ENCODE peak calls at places on chromosomes 5 and 9, in seven cellular contexts. One of them, this sample, is unnamed.

GRCh38 chr5:114935490-114935889 is 234.2 kb downstream of the TRIM36 start:
- DNase-seq in activated CD8-positive, alpha-beta memory T cell treated with anti-CD3 and anti-CD28 coated beads for 1 hour: no peak
- DNase-seq in cardiac septum: no peak
- DNase-seq in stimulated activated CD4-positive, alpha-beta T cell treated with anti-CD3 and anti-CD28 coated beads, TNF-alpha, amount 100 ng/mL, for 1 hour: no peak
- DNase-seq in suprapubic skin: no peak
- DNase-seq in HuH-7.5: no peak
- DNase-seq in sigmoid colon: no peak
- DNase-seq in this sample: no peak

GRCh38 chr5:110590187-110590586 is 136.3 kb downstream of the TMEM232 start:
- DNase-seq in HuH-7.5: no peak
- DNase-seq in suprapubic skin: no peak
- DNase-seq in stimulated activated CD4-positive, alpha-beta T cell treated with anti-CD3 and anti-CD28 coated beads, TNF-alpha, amount 100 ng/mL, for 1 hour: no peak
- DNase-seq in activated CD8-positive, alpha-beta memory T cell treated with anti-CD3 and anti-CD28 coated beads for 1 hour: no peak
- DNase-seq in cardiac septum: no peak
- DNase-seq in sigmoid colon: no peak
- DNase-seq in this sample: peak

GRCh38 chr5:167653645-167654106 is 637.8 kb upstream of the WWC1 start:
- DNase-seq in cardiac septum: no peak
- DNase-seq in activated CD8-positive, alpha-beta memory T cell treated with anti-CD3 and anti-CD28 coated beads for 1 hour: no peak
- DNase-seq in sigmoid colon: no peak
- DNase-seq in suprapubic skin: no peak
- DNase-seq in stimulated activated CD4-positive, alpha-beta T cell treated with anti-CD3 and anti-CD28 coated beads, TNF-alpha, amount 100 ng/mL, for 1 hour: no peak
- DNase-seq in HuH-7.5: no peak
- DNase-seq in this sample: peak

GRCh38 chr5:143108498-143109128 is 294.9 kb downstream of the NR3C1 start:
- DNase-seq in suprapubic skin: no peak
- DNase-seq in sigmoid colon: no peak
- DNase-seq in HuH-7.5: no peak
- DNase-seq in activated CD8-positive, alpha-beta memory T cell treated with anti-CD3 and anti-CD28 coated beads for 1 hour: no peak
- DNase-seq in cardiac septum: no peak
- DNase-seq in stimulated activated CD4-positive, alpha-beta T cell treated with anti-CD3 and anti-CD28 coated beads, TNF-alpha, amount 100 ng/mL, for 1 hour: no peak
- DNase-seq in this sample: no peak

GRCh38 chr5:15693933-15694332 is 194.0 kb downstream of the FBXL7 start:
- DNase-seq in stimulated activated CD4-positive, alpha-beta T cell treated with anti-CD3 and anti-CD28 coated beads, TNF-alpha, amount 100 ng/mL, for 1 hour: no peak
- DNase-seq in activated CD8-positive, alpha-beta memory T cell treated with anti-CD3 and anti-CD28 coated beads for 1 hour: no peak
- DNase-seq in cardiac septum: no peak
- DNase-seq in sigmoid colon: no peak
- DNase-seq in suprapubic skin: no peak
- DNase-seq in HuH-7.5: no peak
- DNase-seq in this sample: no peak

GRCh38 chr9:27368317-27368985 is 71.5 kb upstream of the EQTN start:
- DNase-seq in cardiac septum: no peak
- DNase-seq in sigmoid colon: no peak
- DNase-seq in HuH-7.5: no peak
- DNase-seq in suprapubic skin: peak
- DNase-seq in activated CD8-positive, alpha-beta memory T cell treated with anti-CD3 and anti-CD28 coated beads for 1 hour: no peak
- DNase-seq in stimulated activated CD4-positive, alpha-beta T cell treated with anti-CD3 and anti-CD28 coated beads, TNF-alpha, amount 100 ng/mL, for 1 hour: no peak
- DNase-seq in this sample: no peak

GRCh38 chr5:33049845-33050244 is 338.7 kb downstream of the NPR3 start:
- DNase-seq in sigmoid colon: no peak
- DNase-seq in suprapubic skin: no peak
- DNase-seq in cardiac septum: no peak
- DNase-seq in HuH-7.5: no peak
- DNase-seq in activated CD8-positive, alpha-beta memory T cell treated with anti-CD3 and anti-CD28 coated beads for 1 hour: no peak
- DNase-seq in stimulated activated CD4-positive, alpha-beta T cell treated with anti-CD3 and anti-CD28 coated beads, TNF-alpha, amount 100 ng/mL, for 1 hour: no peak
- DNase-seq in this sample: no peak

GRCh38 chr5:95718203-95718602 is 12.9 kb upstream of the RHOBTB3 start:
- DNase-seq in sigmoid colon: no peak
- DNase-seq in stimulated activated CD4-positive, alpha-beta T cell treated with anti-CD3 and anti-CD28 coated beads, TNF-alpha, amount 100 ng/mL, for 1 hour: no peak
- DNase-seq in HuH-7.5: no peak
- DNase-seq in suprapubic skin: no peak
- DNase-seq in activated CD8-positive, alpha-beta memory T cell treated with anti-CD3 and anti-CD28 coated beads for 1 hour: no peak
- DNase-seq in cardiac septum: no peak
- DNase-seq in this sample: no peak

GRCh38 chr9:112361602-112362001 is 18.3 kb upstream of the HSDL2 start:
- DNase-seq in sigmoid colon: no peak
- DNase-seq in suprapubic skin: no peak
- DNase-seq in HuH-7.5: no peak
- DNase-seq in stimulated activated CD4-positive, alpha-beta T cell treated with anti-CD3 and anti-CD28 coated beads, TNF-alpha, amount 100 ng/mL, for 1 hour: no peak
- DNase-seq in cardiac septum: no peak
- DNase-seq in activated CD8-positive, alpha-beta memory T cell treated with anti-CD3 and anti-CD28 coated beads for 1 hour: no peak
- DNase-seq in this sample: no peak

GRCh38 chr5:17167171-17167891 is 50.1 kb upstream of the BASP1 start:
- DNase-seq in cardiac septum: no peak
- DNase-seq in stimulated activated CD4-positive, alpha-beta T cell treated with anti-CD3 and anti-CD28 coated beads, TNF-alpha, amount 100 ng/mL, for 1 hour: no peak
- DNase-seq in sigmoid colon: no peak
- DNase-seq in suprapubic skin: no peak
- DNase-seq in activated CD8-positive, alpha-beta memory T cell treated with anti-CD3 and anti-CD28 coated beads for 1 hour: no peak
- DNase-seq in HuH-7.5: no peak
- DNase-seq in this sample: no peak

GRCh38 chr9:112487008-112487798 is 576 bp downstream of the KIAA1958 start:
- DNase-seq in stimulated activated CD4-positive, alpha-beta T cell treated with anti-CD3 and anti-CD28 coated beads, TNF-alpha, amount 100 ng/mL, for 1 hour: peak
- DNase-seq in sigmoid colon: peak
- DNase-seq in cardiac septum: peak
- DNase-seq in suprapubic skin: peak
- DNase-seq in activated CD8-positive, alpha-beta memory T cell treated with anti-CD3 and anti-CD28 coated beads for 1 hour: peak
- DNase-seq in HuH-7.5: peak
- DNase-seq in this sample: peak

GRCh38 chr5:123537256-123537655 is 25.3 kb downstream of the CSNK1G3 start:
- DNase-seq in cardiac septum: no peak
- DNase-seq in suprapubic skin: no peak
- DNase-seq in stimulated activated CD4-positive, alpha-beta T cell treated with anti-CD3 and anti-CD28 coated beads, TNF-alpha, amount 100 ng/mL, for 1 hour: no peak
- DNase-seq in activated CD8-positive, alpha-beta memory T cell treated with anti-CD3 and anti-CD28 coated beads for 1 hour: no peak
- DNase-seq in HuH-7.5: no peak
- DNase-seq in sigmoid colon: no peak
- DNase-seq in this sample: no peak

This sample was measured in Caco-2.